ENCODE peak calls at places on chromosomes 7 and 10, in nine cellular contexts. A is A549, S is fibroblast of lung, T is adrenal gland, K is kidney, P is transverse colon, M is PC-9, G is heart left ventricle, L is mammary epithelial cell. V is an unnamed sample.

GRCh38 chr7:3552499-3552898 is 251.4 kb downstream of the SDK1 start:
- DNase-seq in G (no peak), T (no peak), K (no peak), M (no peak), A (no peak), L (peak), P (no peak), S (no peak), V (no peak)

GRCh38 chr10:113333313-113333712 is 219.5 kb upstream of the HABP2 start:
- DNase-seq in S (no peak), K (no peak), P (no peak), L (no peak), A (no peak), T (no peak), M (no peak), G (no peak), V (no peak)

GRCh38 chr10:5514226-5514881 is 10.4 kb upstream of the CALML3 start:
- DNase-seq in M (no peak), A (no peak), L (no peak), K (no peak), P (no peak), G (no peak), S (no peak), T (no peak), V (no peak)

GRCh38 chr10:77478248-77478963 is 159.2 kb downstream of the KCNMA1 start:
- DNase-seq in K (no peak), T (no peak), S (peak), M (no peak), L (peak), G (no peak), P (no peak), A (no peak), V (peak)

GRCh38 chr7:57308631-57309408 is 141.2 kb upstream of the ZNF716 start:
- DNase-seq in K (no peak), L (no peak), M (peak), P (no peak), G (no peak), T (peak), S (no peak), A (no peak), V (no peak)

GRCh38 chr10:20040012-20040411 is 223.8 kb downstream of the PLXDC2 start:
- DNase-seq in M (no peak), G (no peak), L (no peak), T (peak), A (no peak), S (peak), P (no peak), K (no peak), V (no peak)

GRCh38 chr7:50937727-50938126 is 155.0 kb upstream of the GRB10 start:
- DNase-seq in T (no peak), P (no peak), G (no peak), A (no peak), S (no peak), K (no peak), M (no peak), L (no peak), V (no peak)

GRCh38 chr7:8453535-8453934 is 20.1 kb downstream of the NXPH1 start:
- DNase-seq in P (no peak), A (no peak), K (no peak), G (no peak), M (no peak), S (no peak), T (no peak), L (no peak), V (no peak)

GRCh38 chr10:103154464-103155299 is 38.4 kb downstream of the NT5C2 start:
- DNase-seq in S (peak), K (no peak), M (no peak), P (no peak), G (no peak), T (no peak), A (no peak), L (no peak), V (no peak)

GRCh38 chr10:103153302-103153759 is 39.7 kb downstream of the NT5C2 start:
- DNase-seq in L (no peak), K (no peak), P (no peak), A (no peak), S (peak), M (no peak), G (no peak), T (no peak), V (no peak)

GRCh38 chr10:103157246-103157645 is 35.8 kb downstream of the NT5C2 start:
- DNase-seq in G (no peak), T (no peak), K (no peak), S (peak), L (no peak), P (no peak), A (no peak), M (no peak), V (no peak)

GRCh38 chr10:103155485-103156085 is 37.5 kb downstream of the NT5C2 start:
- DNase-seq in K (no peak), T (peak), P (no peak), M (no peak), S (no peak), G (no peak), A (no peak), L (no peak), V (no peak)

GRCh38 chr10:103153765-103154197 is 39.3 kb downstream of the NT5C2 start:
- DNase-seq in A (no peak), M (no peak), L (no peak), P (no peak), T (no peak), S (peak), K (no peak), G (no peak), V (no peak)
- H3K4me3 ChIP-seq in A (peak), M (peak), L (no peak), P (no peak), T (no peak), S (peak), K (no peak), G (peak), V (no peak)

GRCh38 chr10:100114460-100114859 is 32.8 kb upstream of the CPN1 start:
- DNase-seq in T (no peak), G (no peak), L (no peak), A (no peak), P (no peak), K (no peak), S (no peak), M (no peak), V (no peak)
- TF ChIP-seq CTCF in T (no peak), G (no peak), L (no peak), A (no peak), P (no peak), K (no peak), S (no peak), M (no peak), V (no peak)

GRCh38 chr7:73624669-73625001 is 313 bp upstream of the MLXIPL start:
- DNase-seq in G (no peak), P (no peak), L (no peak), S (no peak), T (no peak), K (no peak), A (no peak), M (no peak), V (no peak)

GRCh38 chr7:73622909-73623797 is 1.2 kb downstream of the MLXIPL start:
- DNase-seq in S (peak), P (peak), A (no peak), M (no peak), K (no peak), G (peak), T (peak), L (no peak), V (no peak)

GRCh38 chr7:73623798-73624668 is at the start of gene MLXIPL:
- DNase-seq in A (peak), L (peak), G (peak), P (peak), M (peak), K (peak), T (peak), S (peak), V (no peak)

GRCh38 chr7:73621168-73622063 is 2.9 kb downstream of the MLXIPL start:
- DNase-seq in T (peak), A (no peak), P (no peak), M (no peak), L (no peak), K (no peak), S (no peak), G (no peak), V (no peak)

GRCh38 chr7:73622527-73622908 is 1.8 kb downstream of the MLXIPL start:
- DNase-seq in T (peak), A (no peak), L (no peak), S (no peak), G (no peak), M (no peak), P (no peak), K (no peak), V (no peak)
- H3K4me3 ChIP-seq in T (no peak), A (no peak), L (no peak), S (no peak), G (no peak), M (no peak), P (no peak), K (peak), V (no peak)

GRCh38 chr7:88357794-88358533 is 51.3 kb upstream of the STEAP4 start:
- DNase-seq in T (peak), G (no peak), P (no peak), S (no peak), M (no peak), A (no peak), K (no peak), L (peak), V (no peak)
- TF ChIP-seq CTCF in T (peak), G (peak), P (peak), S (peak), M (peak), A (peak), K (peak), L (peak), V (no peak)